ENCODE peak calls at places on chromosomes 6 and 20, in ten cellular contexts. L is suprapubic skin, X is endothelial cell of umbilical vein, B is stomach, A is ovary, V is IMR-90, E is A549, K is HCT116, O is spleen, W is breast epithelium. P is an unnamed sample. For H3K4me1, the result is how much of the 10 kb centered on the place peaks cover.

GRCh38 chr6:136123464-136123863 is 126.6 kb downstream of the MTFR2 start:
- DNase-seq in E (no peak), A (no peak), O (no peak), V (peak), K (no peak), B (no peak), L (no peak), X (peak), W (no peak), P (no peak)

GRCh38 chr6:11378639-11379038 is 146.2 kb upstream of the NEDD9 start:
- DNase-seq in K (no peak), O (no peak), L (no peak), A (no peak), V (no peak), W (no peak), B (no peak), X (no peak), E (no peak), P (no peak)

GRCh38 chr6:70957284-70957617 is 391 bp upstream of the B3GAT2 start:
- DNase-seq in L (no peak), A (no peak), O (no peak), B (no peak), K (no peak), W (no peak), E (no peak), V (no peak), X (no peak), P (no peak)

GRCh38 chr6:3426817-3427739 is 29.8 kb downstream of the SLC22A23 start:
- DNase-seq in W (no peak), O (no peak), V (no peak), L (no peak), E (no peak), A (no peak), B (no peak), X (no peak), K (no peak), P (no peak)

GRCh38 chr6:153956807-153957206 is 82.2 kb upstream of the OPRM1 start:
- DNase-seq in K (no peak), B (no peak), O (no peak), A (no peak), X (no peak), W (no peak), L (no peak), V (no peak), E (no peak), P (no peak)

GRCh38 chr20:12702312-12702711 is 306.5 kb upstream of the SPTLC3 start:
- DNase-seq in A (no peak), X (no peak), O (no peak), V (no peak), K (no peak), L (no peak), W (no peak), B (no peak), E (no peak), P (no peak)

GRCh38 chr20:41587956-41588355 is 30.2 kb downstream of the CHD6 start:
- DNase-seq in V (peak), L (no peak), K (no peak), E (no peak), A (no peak), O (no peak), X (no peak), W (no peak), B (no peak), P (no peak)

GRCh38 chr6:7532232-7532631 is 9.2 kb upstream of the DSP start:
- DNase-seq in W (peak), O (no peak), V (no peak), A (no peak), X (no peak), K (no peak), B (peak), L (no peak), E (no peak), P (no peak)

GRCh38 chr6:168666751-168667427 is 225.9 kb downstream of the SMOC2 start:
- DNase-seq in X (no peak), A (no peak), E (no peak), W (no peak), K (no peak), L (peak), B (no peak), V (no peak), O (no peak), P (no peak)

GRCh38 chr6:169990095-169991030 is 238.9 kb downstream of the ERMARD start:
- DNase-seq in K (no peak), V (no peak), L (peak), A (no peak), O (peak), E (no peak), B (peak), X (peak), W (no peak), P (no peak)

GRCh38 chr20:58693226-58694006 is 816 bp downstream of the NPEPL1 start:
- DNase-seq in A (peak), K (no peak), L (peak), V (no peak), W (no peak), O (peak), B (peak), E (peak), X (peak), P (no peak)

GRCh38 chr6:650098-650497 is 6.8 kb downstream of the HUS1B start:
- DNase-seq in E (no peak), K (no peak), L (no peak), W (no peak), B (no peak), V (peak), O (no peak), X (no peak), A (no peak), P (no peak)

GRCh38 chr20:64168381-64169088 is 4.3 kb downstream of the MYT1 start:
- DNase-seq in O (no peak), K (no peak), L (no peak), A (no peak), E (no peak), V (no peak), X (no peak), W (no peak), B (no peak), P (peak)

GRCh38 chr20:48783533-48784272 is 44.1 kb downstream of the PREX1 start:
- DNase-seq in V (peak), O (no peak), B (no peak), E (no peak), K (no peak), X (no peak), W (no peak), L (no peak), A (no peak), P (no peak)

GRCh38 chr6:11615214-11615602 is 77.7 kb downstream of the TMEM170B start:
- DNase-seq in K (no peak), A (no peak), E (no peak), L (peak), V (peak), O (no peak), B (no peak), W (no peak), X (peak), P (no peak)

GRCh38 chr20:63333241-63333836 is 27.8 kb downstream of the CHRNA4 start:
- DNase-seq in E (no peak), W (no peak), K (no peak), V (no peak), B (no peak), A (no peak), L (no peak), X (no peak), O (peak), P (no peak)

GRCh38 chr20:17023811-17024210 is 203.0 kb upstream of the PCSK2 start:
- DNase-seq in O (no peak), B (no peak), X (no peak), V (peak), W (no peak), E (no peak), A (no peak), L (no peak), K (no peak), P (no peak)

GRCh38 chr6:129485746-129486145 is 224.2 kb downstream of the ARHGAP18 start:
- DNase-seq in V (no peak), L (no peak), A (no peak), X (no peak), O (no peak), W (no peak), K (no peak), E (no peak), B (no peak), P (no peak)

GRCh38 chr6:149867876-149868640 is 3.9 kb upstream of the LRP11 start:
- DNase-seq in W (no peak), A (no peak), O (no peak), K (no peak), E (no peak), B (no peak), V (peak), L (no peak), X (no peak), P (no peak)

GRCh38 chr6:68087399-68088133 is 547.5 kb upstream of the ADGRB3 start:
- DNase-seq in V (no peak), K (no peak), B (no peak), L (no peak), A (no peak), X (no peak), W (no peak), E (no peak), O (no peak), P (no peak)

GRCh38 chr20:57389695-57390603 is 1.2 kb upstream of the RBM38 start:
- DNase-seq in K (no peak), B (no peak), A (peak), E (no peak), X (peak), O (peak), W (no peak), L (no peak), V (no peak), P (no peak)

GRCh38 chr6:37705239-37706051 is 7.8 kb upstream of the MDGA1 start:
- DNase-seq in K (no peak), O (peak), L (peak), X (peak), E (peak), W (peak), B (peak), V (peak), A (peak), P (peak)

GRCh38 chr20:61526907-61527306 is 274.8 kb downstream of the CDH4 start:
- DNase-seq in A (no peak), L (no peak), E (no peak), K (no peak), O (peak), W (no peak), V (no peak), X (no peak), B (no peak), P (no peak)

GRCh38 chr20:36830791-36831691 is 44.9 kb upstream of the TLDC2 start:
- DNase-seq in E (no peak), X (peak), L (no peak), K (no peak), O (peak), B (no peak), W (no peak), V (peak), A (peak), P (no peak)

GRCh38 chr20:51022803-51023616 is at the start of gene KCNG1:
- DNase-seq in X (peak), V (peak), A (peak), K (peak), O (peak), B (peak), L (no peak), E (peak), W (peak), P (peak)

GRCh38 chr6:134754013-134754690 is 195.7 kb downstream of the ALDH8A1 start:
- DNase-seq in A (no peak), X (no peak), L (no peak), K (no peak), W (no peak), V (peak), O (no peak), E (no peak), B (no peak), P (no peak)

GRCh38 chr20:46928580-46929132 is 34.0 kb downstream of the EYA2 start:
- DNase-seq in L (no peak), E (no peak), K (no peak), W (no peak), V (peak), X (no peak), B (no peak), A (no peak), O (no peak), P (no peak)

GRCh38 chr6:53734473-53735299 is 60.1 kb upstream of the LRRC1 start:
- DNase-seq in X (peak), K (peak), B (peak), E (peak), L (no peak), V (peak), O (no peak), W (no peak), A (no peak), P (no peak)

GRCh38 chr20:1301031-1301529 is 27.9 kb downstream of the SDCBP2 start:
- DNase-seq in E (no peak), A (no peak), B (no peak), L (no peak), O (peak), K (peak), X (peak), W (no peak), V (peak), P (no peak)

GRCh38 chr6:143513410-143513809 is 1.9 kb upstream of the FUCA2 start:
- DNase-seq in K (no peak), L (no peak), E (no peak), B (peak), A (no peak), W (no peak), O (peak), X (no peak), V (no peak), P (no peak)

GRCh38 chr20:23165307-23165750 is 79.2 kb upstream of the CD93 start:
- DNase-seq in E (no peak), L (no peak), O (no peak), X (no peak), A (no peak), V (no peak), K (no peak), W (no peak), B (peak), P (peak)

GRCh38 chr6:20377623-20378265 is 23.9 kb upstream of the E2F3 start:
- DNase-seq in O (no peak), W (no peak), B (no peak), K (no peak), L (no peak), E (no peak), A (no peak), V (peak), X (peak), P (no peak)

GRCh38 chr6:89584539-89584938 is 54.0 kb downstream of the LYRM2 start:
- DNase-seq in X (no peak), K (no peak), A (no peak), B (no peak), L (no peak), V (no peak), W (no peak), O (no peak), E (no peak), P (no peak)

GRCh38 chr6:159169557-159170332 is 545 bp downstream of the FNDC1 start:
- DNase-seq in V (peak), X (peak), K (no peak), O (no peak), E (peak), B (no peak), L (no peak), A (peak), W (no peak), P (no peak)

GRCh38 chr6:136347847-136348246 is 58.2 kb upstream of the BCLAF1 start:
- DNase-seq in B (no peak), E (no peak), W (no peak), O (no peak), V (no peak), X (no peak), K (no peak), A (no peak), L (no peak), P (no peak)

GRCh38 chr6:151161363-151161762 is 78.4 kb upstream of the AKAP12 start:
- DNase-seq in E (no peak), A (no peak), V (no peak), K (no peak), O (no peak), B (no peak), W (no peak), L (no peak), X (no peak), P (no peak)

GRCh38 chr6:51619042-51619799 is 468.2 kb downstream of the PKHD1 start:
- DNase-seq in O (no peak), V (no peak), E (no peak), X (no peak), L (no peak), W (no peak), A (no peak), B (peak), K (no peak), P (peak)

GRCh38 chr20:50580016-50580747 is 70.0 kb downstream of the PTPN1 start:
- DNase-seq in V (peak), A (peak), X (peak), L (no peak), O (peak), W (no peak), K (peak), B (peak), E (peak), P (peak)

GRCh38 chr20:46202758-46203509 is 84.8 kb downstream of the CD40 start:
- DNase-seq in L (no peak), E (no peak), V (no peak), O (no peak), A (peak), X (no peak), K (no peak), B (no peak), W (no peak), P (no peak)

GRCh38 chr20:24838551-24839530 is 110.2 kb upstream of the CST7 start:
- DNase-seq in L (no peak), X (no peak), K (no peak), B (no peak), W (no peak), E (no peak), V (peak), A (no peak), O (no peak), P (no peak)
- TF ChIP-seq POLR2A in L (no peak), X (no peak), K (no peak), B (no peak), W (no peak), E (no peak), V (no peak), A (no peak), O (no peak), P (no peak)

DNA sequence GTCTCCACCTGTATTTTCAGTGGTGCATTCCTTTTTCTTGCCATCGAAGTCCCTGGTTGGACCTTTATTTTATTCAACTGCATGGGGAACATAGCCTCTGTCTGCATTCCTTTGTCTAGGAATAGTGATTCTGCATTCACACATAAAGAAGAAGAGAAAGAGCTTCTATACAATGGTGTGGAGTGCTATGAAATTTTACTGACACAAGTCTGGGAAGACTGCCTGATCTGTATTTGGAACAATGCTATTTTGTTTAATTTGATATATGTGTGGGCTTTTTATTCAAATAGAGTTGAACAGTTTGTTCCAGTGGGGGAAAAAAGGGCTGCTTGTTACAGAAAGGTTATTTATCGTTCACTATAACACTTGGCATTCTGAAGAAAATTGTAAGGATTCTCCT is 375.7 kb upstream of the POU3F2 start:
- DNase-seq in K (no peak), V (no peak), W (no peak), X (no peak), L (no peak), A (no peak), B (no peak), O (no peak), E (no peak), P (no peak)
- H3K4me1 ChIP-seq in K (under half), V (under half), W (under half), X (under half), L (under half), A (under half), B (under half), O (under half), E (under half), P (under half)

GRCh38 chr6:84687487-84687886 is 76.9 kb downstream of the TBX18 start:
- DNase-seq in K (no peak), E (no peak), V (no peak), A (no peak), O (no peak), B (no peak), L (no peak), X (no peak), W (no peak), P (no peak)
- TF ChIP-seq POLR2A in K (no peak), E (no peak), V (no peak), A (no peak), O (no peak), B (no peak), L (no peak), X (no peak), W (no peak), P (no peak)

GRCh38 chr6:33967266-33967767 is 163.5 kb upstream of the MLN start:
- DNase-seq in L (peak), W (peak), B (no peak), K (no peak), E (no peak), O (peak), A (no peak), V (no peak), X (no peak), P (peak)

GRCh38 chr6:33966536-33966935 is 162.7 kb upstream of the MLN start:
- DNase-seq in O (no peak), E (no peak), V (no peak), K (no peak), L (no peak), X (no peak), A (no peak), W (peak), B (no peak), P (no peak)

GRCh38 chr6:33967966-33968724 is 164.3 kb upstream of the MLN start:
- DNase-seq in E (peak), A (no peak), O (peak), W (no peak), K (peak), B (no peak), L (peak), X (no peak), V (no peak), P (no peak)

GRCh38 chr6:33964387-33964786 is 160.6 kb upstream of the MLN start:
- DNase-seq in W (no peak), E (no peak), B (no peak), A (no peak), V (no peak), O (no peak), K (no peak), L (no peak), X (no peak), P (no peak)

DNA sequence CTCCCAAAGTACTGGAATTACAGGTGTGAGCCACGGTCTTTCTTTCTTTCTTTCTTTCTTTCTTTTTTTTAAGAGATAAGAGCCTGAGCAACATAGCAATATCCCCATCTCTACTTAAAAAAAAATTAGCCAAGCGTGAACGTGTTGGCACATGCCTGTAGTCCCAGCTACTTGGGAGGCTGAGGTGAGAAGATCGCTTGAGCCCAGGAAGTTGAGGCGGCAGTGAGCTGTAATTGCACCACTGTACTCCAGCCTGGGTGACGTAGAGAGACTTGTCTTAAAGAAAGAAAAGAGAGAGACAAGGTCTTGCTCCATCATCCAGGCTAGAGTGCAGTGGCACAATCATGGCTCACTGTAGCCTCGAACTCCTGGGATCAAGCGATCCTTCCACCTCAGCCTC is 162.0 kb upstream of the MLN start:
- DNase-seq in E (no peak), A (no peak), O (peak), X (no peak), L (no peak), B (no peak), W (peak), V (no peak), K (no peak), P (no peak)
- H3K4me1 ChIP-seq in E (under half), A (under half), O (under half), X (under half), L (under half), B (under half), W (under half), V (under half), K (under half), P (under half)

DNA sequence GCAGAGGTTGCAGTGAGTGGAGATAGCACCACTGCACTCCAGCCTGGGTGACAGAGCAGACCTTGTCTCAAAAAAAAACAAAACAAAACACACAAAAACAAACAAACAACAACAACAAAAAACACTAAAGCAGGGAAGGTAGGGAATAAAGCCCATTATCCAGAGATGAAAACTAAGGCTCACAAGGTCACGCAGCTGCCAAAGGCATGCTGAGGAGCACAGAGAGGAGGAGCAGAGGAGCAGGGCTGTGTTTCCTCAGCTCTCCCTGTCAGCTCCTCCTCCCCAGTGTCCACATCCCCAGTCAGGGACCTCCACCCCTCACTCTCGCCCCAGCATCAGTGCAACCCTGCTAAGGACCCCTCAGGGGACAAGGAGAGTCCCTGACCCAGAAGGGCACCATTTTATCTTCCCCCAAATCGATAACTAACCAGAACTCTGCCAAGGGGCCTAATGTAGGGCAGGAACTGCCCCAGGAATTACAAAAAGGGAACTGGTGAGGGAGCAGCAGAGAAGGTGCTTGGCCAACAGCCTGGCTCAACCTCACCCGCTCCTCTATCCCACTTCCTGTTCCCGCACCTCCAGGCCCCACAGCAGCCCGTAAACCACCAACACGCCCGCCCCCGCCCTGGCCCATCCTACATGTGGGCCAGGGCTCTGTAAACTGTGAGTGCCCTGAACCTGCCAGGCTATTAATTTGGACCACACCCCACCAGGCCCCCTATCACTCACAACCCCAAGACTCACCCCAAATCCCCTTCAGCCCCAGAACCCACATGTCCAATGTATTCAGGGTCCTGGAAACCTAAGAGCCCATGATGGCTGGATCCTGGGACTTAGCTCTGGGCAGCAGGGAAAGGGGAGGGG is 9.0 kb downstream of the TEAD3 start:
- DNase-seq in L (no peak), W (peak), O (no peak), A (peak), B (peak), V (peak), K (no peak), X (no peak), E (no peak), P (no peak)
- TF ChIP-seq POLR2A in L (no peak), W (no peak), O (no peak), A (no peak), B (no peak), V (no peak), K (no peak), X (no peak), E (no peak), P (no peak)

GRCh38 chr6:137878810-137879285 is 11.8 kb downstream of the TNFAIP3 start:
- DNase-seq in W (no peak), V (no peak), X (no peak), A (no peak), B (no peak), L (peak), O (peak), E (no peak), K (no peak), P (no peak)
- H3K4me1 ChIP-seq in W (under half), V (under half), X (under half), A (under half), B (half or more), L (under half), O (half or more), E (under half), K (under half), P (under half)